ENCODE peak calls at places on chromosome 18, in six cellular contexts. One of them, this sample, is unnamed. For H3K4me1, the result is how much of the 10 kb centered on the place peaks cover.

GRCh38 chr18:58345064-58345463 is 283.8 kb downstream of the ALPK2 start:
- DNase-seq in right cardiac atrium: no peak
- DNase-seq in body of pancreas: no peak
- DNase-seq in tibial nerve: no peak
- DNase-seq in A549: no peak
- DNase-seq in upper lobe of right lung: no peak
- DNase-seq in this sample: no peak

GRCh38 chr18:35334183-35334582 is 10.0 kb downstream of the ZNF24 start:
- DNase-seq in right cardiac atrium: no peak
- DNase-seq in body of pancreas: no peak
- DNase-seq in tibial nerve: no peak
- DNase-seq in A549: no peak
- DNase-seq in upper lobe of right lung: no peak
- DNase-seq in this sample: no peak

GRCh38 chr18:79955302-79956075 is 4.0 kb upstream of the SLC66A2 start:
- DNase-seq in right cardiac atrium: no peak
- DNase-seq in body of pancreas: peak
- DNase-seq in tibial nerve: no peak
- DNase-seq in A549: no peak
- DNase-seq in upper lobe of right lung: no peak
- DNase-seq in this sample: no peak

GRCh38 chr18:11500153-11501122 is 109.0 kb upstream of the SLC35G4 start:
- DNase-seq in right cardiac atrium: peak
- DNase-seq in body of pancreas: no peak
- DNase-seq in tibial nerve: peak
- DNase-seq in A549: peak
- DNase-seq in upper lobe of right lung: no peak
- DNase-seq in this sample: no peak

GRCh38 chr18:44743626-44744025 is 62.9 kb downstream of the SETBP1 start:
- DNase-seq in right cardiac atrium: no peak
- DNase-seq in body of pancreas: no peak
- DNase-seq in tibial nerve: no peak
- DNase-seq in A549: no peak
- DNase-seq in upper lobe of right lung: no peak
- DNase-seq in this sample: no peak

GRCh38 chr18:58447342-58448190 is 181.3 kb downstream of the ALPK2 start:
- DNase-seq in right cardiac atrium: no peak
- DNase-seq in body of pancreas: no peak
- DNase-seq in tibial nerve: no peak
- DNase-seq in A549: no peak
- DNase-seq in upper lobe of right lung: no peak
- DNase-seq in this sample: no peak

GRCh38 chr18:44682181-44682870 is 1.6 kb downstream of the SETBP1 start:
- DNase-seq in right cardiac atrium: peak
- DNase-seq in body of pancreas: no peak
- DNase-seq in tibial nerve: peak
- DNase-seq in A549: no peak
- DNase-seq in upper lobe of right lung: no peak
- DNase-seq in this sample: no peak

GRCh38 chr18:57649536-57650495 is 28.2 kb upstream of the NARS1 start:
- DNase-seq in right cardiac atrium: peak
- DNase-seq in body of pancreas: no peak
- DNase-seq in tibial nerve: no peak
- DNase-seq in A549: peak
- DNase-seq in upper lobe of right lung: no peak
- DNase-seq in this sample: no peak

GRCh38 chr18:11163668-11164067 is 14.3 kb upstream of the PIEZO2 start:
- DNase-seq in right cardiac atrium: peak
- DNase-seq in body of pancreas: peak
- DNase-seq in tibial nerve: no peak
- DNase-seq in A549: peak
- DNase-seq in upper lobe of right lung: no peak
- DNase-seq in this sample: no peak

GRCh38 chr18:68275616-68276015 is 439.3 kb downstream of the TMX3 start:
- DNase-seq in right cardiac atrium: no peak
- DNase-seq in body of pancreas: no peak
- DNase-seq in tibial nerve: no peak
- DNase-seq in A549: no peak
- DNase-seq in upper lobe of right lung: no peak
- DNase-seq in this sample: no peak

GRCh38 chr18:36420826-36421225 is 123.3 kb downstream of the FHOD3 start:
- DNase-seq in right cardiac atrium: no peak
- DNase-seq in body of pancreas: no peak
- DNase-seq in tibial nerve: no peak
- DNase-seq in A549: no peak
- DNase-seq in upper lobe of right lung: no peak
- DNase-seq in this sample: no peak

GRCh38 chr18:23627325-23627724 is 35.4 kb downstream of the ANKRD29 start:
- DNase-seq in right cardiac atrium: no peak
- DNase-seq in body of pancreas: no peak
- DNase-seq in tibial nerve: no peak
- DNase-seq in A549: peak
- DNase-seq in upper lobe of right lung: no peak
- DNase-seq in this sample: no peak

GRCh38 chr18:63586966-63587365 is at the start of gene SERPINB13:
- DNase-seq in right cardiac atrium: no peak
- DNase-seq in body of pancreas: no peak
- DNase-seq in tibial nerve: no peak
- DNase-seq in A549: no peak
- DNase-seq in upper lobe of right lung: no peak
- DNase-seq in this sample: no peak

GRCh38 chr18:36490907-36491306 is 193.4 kb downstream of the FHOD3 start:
- DNase-seq in right cardiac atrium: no peak
- DNase-seq in body of pancreas: no peak
- DNase-seq in tibial nerve: no peak
- DNase-seq in A549: no peak
- DNase-seq in upper lobe of right lung: no peak
- DNase-seq in this sample: no peak

GRCh38 chr18:74499633-74500032 is 3.5 kb downstream of the CNDP2 start:
- DNase-seq in right cardiac atrium: peak
- DNase-seq in body of pancreas: peak
- DNase-seq in tibial nerve: peak
- DNase-seq in A549: no peak
- DNase-seq in upper lobe of right lung: peak
- DNase-seq in this sample: no peak

GRCh38 chr18:44036500-44036899 is 644.2 kb upstream of the SETBP1 start:
- DNase-seq in right cardiac atrium: peak
- DNase-seq in body of pancreas: peak
- DNase-seq in tibial nerve: peak
- DNase-seq in A549: no peak
- DNase-seq in upper lobe of right lung: no peak
- DNase-seq in this sample: no peak

GRCh38 chr18:63363951-63364350 is 3.1 kb downstream of the KDSR start:
- DNase-seq in right cardiac atrium: no peak
- DNase-seq in body of pancreas: no peak
- DNase-seq in tibial nerve: no peak
- DNase-seq in A549: no peak
- DNase-seq in upper lobe of right lung: no peak
- DNase-seq in this sample: peak

GRCh38 chr18:614193-614592 is 17.4 kb downstream of the CLUL1 start:
- DNase-seq in right cardiac atrium: no peak
- DNase-seq in body of pancreas: no peak
- DNase-seq in tibial nerve: no peak
- DNase-seq in A549: no peak
- DNase-seq in upper lobe of right lung: no peak
- DNase-seq in this sample: no peak

GRCh38 chr18:50665519-50665918 is 105.6 kb downstream of the MAPK4 start:
- DNase-seq in right cardiac atrium: peak
- DNase-seq in body of pancreas: no peak
- DNase-seq in tibial nerve: no peak
- DNase-seq in A549: no peak
- DNase-seq in upper lobe of right lung: no peak
- DNase-seq in this sample: no peak

GRCh38 chr18:23856466-23857175 is 157.9 kb upstream of the TTC39C start:
- DNase-seq in right cardiac atrium: no peak
- DNase-seq in body of pancreas: no peak
- DNase-seq in tibial nerve: no peak
- DNase-seq in A549: no peak
- DNase-seq in upper lobe of right lung: no peak
- DNase-seq in this sample: no peak

GRCh38 chr18:5868218-5868904 is 27.0 kb downstream of the TMEM200C start:
- DNase-seq in right cardiac atrium: peak
- DNase-seq in body of pancreas: peak
- DNase-seq in tibial nerve: peak
- DNase-seq in A549: peak
- DNase-seq in upper lobe of right lung: no peak
- DNase-seq in this sample: no peak

GRCh38 chr18:74950479-74950878 is 258.5 kb downstream of the PTGR3 start:
- DNase-seq in right cardiac atrium: no peak
- DNase-seq in body of pancreas: no peak
- DNase-seq in tibial nerve: no peak
- DNase-seq in A549: no peak
- DNase-seq in upper lobe of right lung: no peak
- DNase-seq in this sample: no peak

DNA sequence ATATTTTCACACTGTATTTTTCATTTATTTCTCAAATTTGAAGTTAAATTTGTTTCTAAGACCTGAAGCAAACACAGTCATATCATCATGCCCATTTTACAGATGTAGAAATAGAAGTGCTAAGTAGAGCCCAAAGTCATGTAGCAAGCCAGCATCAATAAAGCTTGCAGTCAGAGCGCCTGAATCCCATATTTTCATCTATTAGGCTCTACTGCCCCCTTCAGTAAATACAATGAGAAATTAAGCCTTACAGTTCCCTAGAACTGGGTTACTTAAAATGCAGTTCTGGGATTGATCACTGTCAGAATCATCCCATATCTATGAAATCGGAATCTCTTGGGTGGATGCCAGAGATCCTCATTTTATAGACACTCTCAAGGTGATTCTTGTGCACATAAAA is 419.9 kb downstream of the TGIF1 start:
- DNase-seq in right cardiac atrium: no peak
- DNase-seq in body of pancreas: no peak
- DNase-seq in tibial nerve: no peak
- DNase-seq in A549: peak
- DNase-seq in upper lobe of right lung: no peak
- DNase-seq in this sample: no peak
- H3K4me1 ChIP-seq in right cardiac atrium: under half
- H3K4me1 ChIP-seq in body of pancreas: under half
- H3K4me1 ChIP-seq in tibial nerve: under half
- H3K4me1 ChIP-seq in A549: under half
- H3K4me1 ChIP-seq in upper lobe of right lung: under half
- H3K4me1 ChIP-seq in this sample: under half

DNA sequence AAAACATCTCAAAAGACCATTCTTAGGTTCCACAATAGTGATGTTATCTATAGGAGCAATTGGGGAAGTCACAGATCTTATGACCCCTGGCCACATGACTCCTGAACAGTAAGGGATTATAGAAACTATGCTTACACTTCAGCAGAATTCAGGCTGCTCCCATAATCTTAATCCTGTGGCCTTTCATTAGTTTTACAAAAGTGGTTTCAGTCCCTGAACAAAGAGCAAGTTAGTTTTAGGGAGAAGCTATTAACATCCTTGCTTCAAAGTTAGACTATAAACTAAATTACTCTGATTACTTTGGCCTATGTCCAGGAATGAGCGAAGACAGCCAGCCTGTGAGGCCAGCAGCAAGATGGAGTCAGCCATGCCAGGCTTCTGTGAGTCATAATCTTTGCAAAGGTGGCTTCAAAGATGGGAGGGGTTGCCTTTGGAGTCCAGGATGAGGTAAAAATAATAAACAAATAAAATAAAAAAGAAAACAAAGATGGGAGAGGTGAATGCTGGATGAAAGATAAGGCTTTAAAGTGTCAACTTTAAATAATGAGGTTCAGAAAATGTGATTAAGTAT is 168.7 kb upstream of the NDUFV2 start:
- DNase-seq in right cardiac atrium: no peak
- DNase-seq in body of pancreas: no peak
- DNase-seq in tibial nerve: no peak
- DNase-seq in A549: no peak
- DNase-seq in upper lobe of right lung: no peak
- DNase-seq in this sample: no peak
- H3K4me1 ChIP-seq in right cardiac atrium: under half
- H3K4me1 ChIP-seq in body of pancreas: under half
- H3K4me1 ChIP-seq in tibial nerve: under half
- H3K4me1 ChIP-seq in A549: under half
- H3K4me1 ChIP-seq in upper lobe of right lung: under half
- H3K4me1 ChIP-seq in this sample: under half

GRCh38 chr18:55737266-55737665 is 149.3 kb upstream of the TCF4 start:
- DNase-seq in right cardiac atrium: no peak
- DNase-seq in body of pancreas: no peak
- DNase-seq in tibial nerve: no peak
- DNase-seq in A549: no peak
- DNase-seq in upper lobe of right lung: no peak
- DNase-seq in this sample: no peak

GRCh38 chr18:55735969-55736368 is 148.0 kb upstream of the TCF4 start:
- DNase-seq in right cardiac atrium: no peak
- DNase-seq in body of pancreas: no peak
- DNase-seq in tibial nerve: no peak
- DNase-seq in A549: no peak
- DNase-seq in upper lobe of right lung: no peak
- DNase-seq in this sample: no peak

GRCh38 chr18:55737781-55738468 is 149.9 kb upstream of the TCF4 start:
- DNase-seq in right cardiac atrium: no peak
- DNase-seq in body of pancreas: no peak
- DNase-seq in tibial nerve: no peak
- DNase-seq in A549: no peak
- DNase-seq in upper lobe of right lung: no peak
- DNase-seq in this sample: no peak

GRCh38 chr18:55732227-55733106 is 144.5 kb upstream of the TCF4 start:
- DNase-seq in right cardiac atrium: no peak
- DNase-seq in body of pancreas: no peak
- DNase-seq in tibial nerve: no peak
- DNase-seq in A549: no peak
- DNase-seq in upper lobe of right lung: no peak
- DNase-seq in this sample: no peak

GRCh38 chr18:55735199-55735855 is 147.3 kb upstream of the TCF4 start:
- DNase-seq in right cardiac atrium: no peak
- DNase-seq in body of pancreas: no peak
- DNase-seq in tibial nerve: no peak
- DNase-seq in A549: no peak
- DNase-seq in upper lobe of right lung: no peak
- DNase-seq in this sample: no peak
- H3K4me1 ChIP-seq in right cardiac atrium: under half
- H3K4me1 ChIP-seq in body of pancreas: under half
- H3K4me1 ChIP-seq in tibial nerve: under half
- H3K4me1 ChIP-seq in A549: under half
- H3K4me1 ChIP-seq in upper lobe of right lung: under half
- H3K4me1 ChIP-seq in this sample: under half

GRCh38 chr18:33562741-33563140 is 15.3 kb upstream of the ASXL3 start:
- DNase-seq in right cardiac atrium: no peak
- DNase-seq in body of pancreas: no peak
- DNase-seq in tibial nerve: no peak
- DNase-seq in A549: no peak
- DNase-seq in upper lobe of right lung: no peak
- DNase-seq in this sample: no peak

GRCh38 chr18:33560686-33561370 is 17.2 kb upstream of the ASXL3 start:
- DNase-seq in right cardiac atrium: no peak
- DNase-seq in body of pancreas: no peak
- DNase-seq in tibial nerve: no peak
- DNase-seq in A549: peak
- DNase-seq in upper lobe of right lung: no peak
- DNase-seq in this sample: no peak

GRCh38 chr18:33556846-33557245 is 21.2 kb upstream of the ASXL3 start:
- DNase-seq in right cardiac atrium: no peak
- DNase-seq in body of pancreas: no peak
- DNase-seq in tibial nerve: no peak
- DNase-seq in A549: no peak
- DNase-seq in upper lobe of right lung: no peak
- DNase-seq in this sample: no peak

GRCh38 chr18:33557706-33558105 is 20.3 kb upstream of the ASXL3 start:
- DNase-seq in right cardiac atrium: no peak
- DNase-seq in body of pancreas: no peak
- DNase-seq in tibial nerve: no peak
- DNase-seq in A549: no peak
- DNase-seq in upper lobe of right lung: no peak
- DNase-seq in this sample: no peak

GRCh38 chr18:33558529-33558928 is 19.5 kb upstream of the ASXL3 start:
- DNase-seq in right cardiac atrium: no peak
- DNase-seq in body of pancreas: no peak
- DNase-seq in tibial nerve: no peak
- DNase-seq in A549: no peak
- DNase-seq in upper lobe of right lung: no peak
- DNase-seq in this sample: no peak
- H3K4me1 ChIP-seq in right cardiac atrium: under half
- H3K4me1 ChIP-seq in body of pancreas: under half
- H3K4me1 ChIP-seq in tibial nerve: under half
- H3K4me1 ChIP-seq in A549: under half
- H3K4me1 ChIP-seq in upper lobe of right lung: under half
- H3K4me1 ChIP-seq in this sample: under half